ENCODE peak calls at places on chromosomes 1 and 21, in nine cellular contexts. R, V, K, S, N, F, H, X and U are unnamed samples.

GRCh38 chr21:30216041-30216723 is at the start of gene CLDN8:
- DNase-seq in R (no peak), V (no peak), K (no peak), S (no peak), N (no peak), F (peak; percentile 79), H (no peak), X (no peak), U (no peak)

GRCh38 chr1:116127848-116128540 is 16.8 kb downstream of the MAB21L3 start:
- DNase-seq in R (no peak), V (no peak), K (no peak), S (no peak), N (no peak), F (no peak), H (no peak), X (no peak), U (no peak)

GRCh38 chr1:14328687-14329086 is 269.8 kb upstream of the KAZN start:
- DNase-seq in R (no peak), V (no peak), K (no peak), S (no peak), N (no peak), F (peak; percentile 75), H (no peak), X (no peak), U (no peak)

GRCh38 chr1:243791586-243792267 is 58.3 kb downstream of the AKT3 start:
- DNase-seq in R (no peak), V (peak; percentile 58), K (no peak), S (no peak), N (no peak), F (no peak), H (no peak), X (peak; percentile 42), U (no peak)

GRCh38 chr1:901108-901859 is 22.4 kb upstream of the SAMD11 start:
- DNase-seq in R (no peak), V (no peak), K (no peak), S (no peak), N (no peak), F (no peak), H (no peak), X (peak; percentile 6), U (no peak)

GRCh38 chr1:75811211-75811981 is 14.7 kb downstream of the MSH4 start:
- DNase-seq in R (no peak), V (peak; percentile 16), K (peak; percentile 63), S (no peak), N (no peak), F (no peak), H (no peak), X (no peak), U (peak; percentile 5)

GRCh38 chr1:32361674-32362473 is 411 bp downstream of the FAM229A start:
- DNase-seq in R (peak; percentile 78), V (peak; percentile 42), K (no peak), S (no peak), N (peak; percentile 62), F (no peak), H (no peak), X (peak; percentile 71), U (no peak)

GRCh38 chr1:245771521-245772281 is 616.9 kb downstream of the KIF26B start:
- DNase-seq in R (no peak), V (peak; percentile 74), K (peak; percentile 91), S (peak; percentile 56), N (no peak), F (peak; percentile 13), H (peak; percentile 96), X (peak; percentile 36), U (peak; percentile 98)

GRCh38 chr1:111570781-111571181 is 48.8 kb upstream of the RAP1A start:
- DNase-seq in R (no peak), V (no peak), K (peak; percentile 35), S (no peak), N (no peak), F (peak; percentile 31), H (no peak), X (no peak), U (no peak)

GRCh38 chr1:234961468-234962339 is 166.9 kb downstream of the TOMM20 start:
- DNase-seq in R (no peak), V (peak; percentile 92), K (peak; percentile 96), S (peak; percentile 87), N (peak; percentile 49), F (peak; percentile 84), H (peak; percentile 77), X (peak; percentile 52), U (peak; percentile 88)

GRCh38 chr1:9861371-9861770 is 37.6 kb upstream of the CLSTN1 start:
- DNase-seq in R (no peak), V (no peak), K (no peak), S (no peak), N (no peak), F (no peak), H (no peak), X (no peak), U (no peak)

GRCh38 chr1:193462629-193463320 is 276.4 kb upstream of the B3GALT2 start:
- DNase-seq in R (no peak), V (peak; percentile 6), K (peak; percentile 21), S (no peak), N (no peak), F (no peak), H (no peak), X (no peak), U (no peak)

GRCh38 chr1:41504126-41505035 is 19.9 kb upstream of the EDN2 start:
- DNase-seq in R (no peak), V (peak; percentile 58), K (peak; percentile 68), S (peak; percentile 59), N (no peak), F (peak; percentile 61), H (no peak), X (peak; percentile 67), U (no peak)

GRCh38 chr1:26171084-26172072 is at the start of gene ZNF593OS:
- DNase-seq in R (no peak), V (no peak), K (no peak), S (no peak), N (no peak), F (no peak), H (no peak), X (no peak), U (no peak)

GRCh38 chr1:204623894-204624361 is 61.6 kb downstream of the LRRN2 start:
- DNase-seq in R (no peak), V (peak; percentile 29), K (no peak), S (no peak), N (no peak), F (peak; percentile 51), H (no peak), X (no peak), U (no peak)

GRCh38 chr1:110540891-110541685 is 22.1 kb upstream of the KCNA10 start:
- DNase-seq in R (no peak), V (no peak), K (no peak), S (no peak), N (no peak), F (no peak), H (no peak), X (no peak), U (no peak)

GRCh38 chr1:35371506-35371905 is 103.0 kb downstream of the ZMYM4 start:
- DNase-seq in R (no peak), V (peak; percentile 20), K (peak; percentile 56), S (no peak), N (no peak), F (no peak), H (no peak), X (no peak), U (no peak)
- H3K4me3 ChIP-seq in R (no peak overlapping the region), V (no peak overlapping the region), K (no peak overlapping the region), S (no peak overlapping the region), N (no peak overlapping the region), F (no peak overlapping the region), H (no peak overlapping the region), X (no peak overlapping the region), U (no peak overlapping the region)

GRCh38 chr1:39159224-39160036 is 45.1 kb upstream of the MACF1 start:
- DNase-seq in R (no peak), V (no peak), K (peak; percentile 48), S (no peak), N (no peak), F (peak; percentile 96), H (peak; percentile 63), X (no peak), U (no peak)
- H3K4me3 ChIP-seq in R (peak overlapping the region; percentile 47), V (no peak overlapping the region), K (peak overlapping the region; percentile 34), S (no peak overlapping the region), N (no peak overlapping the region), F (peak overlapping the region; percentile 61), H (no peak overlapping the region), X (no peak overlapping the region), U (peak overlapping the region; percentile 39)

DNA sequence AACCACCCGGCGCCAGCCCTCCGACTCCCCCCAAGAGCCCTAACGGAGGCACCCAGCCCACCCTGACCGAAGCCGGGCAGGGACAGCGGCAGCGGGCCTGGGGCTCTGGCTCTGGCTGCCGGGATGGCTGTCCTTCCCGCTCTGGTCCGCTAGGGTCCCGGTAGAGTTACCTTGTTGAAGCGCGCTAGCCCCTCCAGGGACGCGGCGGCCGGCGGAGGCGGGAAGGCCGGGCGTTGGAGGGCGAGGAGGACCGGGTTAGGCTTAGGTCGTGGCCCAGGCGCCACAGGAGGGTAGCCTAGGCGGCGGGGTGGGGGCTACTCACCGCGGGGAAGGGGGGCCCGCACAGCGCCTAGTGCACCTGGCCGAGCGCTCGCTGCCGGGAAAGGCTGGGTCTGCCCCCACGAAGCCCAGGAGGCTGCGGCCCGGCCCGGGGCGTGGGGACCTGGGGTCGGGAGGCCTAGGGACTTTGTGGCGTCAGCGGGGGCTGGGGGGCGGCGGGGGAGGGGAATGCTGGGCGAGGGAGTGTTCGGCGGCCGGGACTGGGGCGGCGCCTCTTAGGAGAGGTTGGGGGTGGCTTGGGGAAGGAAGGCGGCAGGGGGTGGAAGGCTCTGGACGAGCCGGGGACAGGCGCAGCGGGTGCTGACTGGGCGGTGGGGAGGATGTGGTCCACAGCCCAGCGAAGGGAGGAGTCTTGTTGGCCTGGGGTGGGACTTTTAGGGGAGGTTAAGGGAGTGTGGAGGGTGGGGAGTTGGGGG is at the start of gene TRIM17:
- DNase-seq in R (no peak), V (peak; percentile 50), K (no peak), S (no peak), N (no peak), F (no peak), H (no peak), X (no peak), U (no peak)
- H3K4me3 ChIP-seq in R (peak within 1 kb of the TSS; percentile 48), V (peak within 1 kb of the TSS; percentile 54), K (peak within 1 kb of the TSS; percentile 42), S (peak within 1 kb of the TSS; percentile 38), N (peak within 1 kb of the TSS; percentile 54), F (no peak within 1 kb of the TSS), H (peak within 1 kb of the TSS; percentile 50), X (peak within 1 kb of the TSS; percentile 45), U (peak within 1 kb of the TSS; percentile 45)

GRCh38 chr1:223886516-223886921 is 40.8 kb upstream of the TP53BP2 start:
- DNase-seq in R (no peak), V (no peak), K (no peak), S (no peak), N (no peak), F (peak; percentile 71), H (no peak), X (no peak), U (no peak)

GRCh38 chr1:223885614-223886013 is 39.9 kb upstream of the TP53BP2 start:
- DNase-seq in R (no peak), V (no peak), K (no peak), S (no peak), N (no peak), F (no peak), H (no peak), X (no peak), U (no peak)

DNA sequence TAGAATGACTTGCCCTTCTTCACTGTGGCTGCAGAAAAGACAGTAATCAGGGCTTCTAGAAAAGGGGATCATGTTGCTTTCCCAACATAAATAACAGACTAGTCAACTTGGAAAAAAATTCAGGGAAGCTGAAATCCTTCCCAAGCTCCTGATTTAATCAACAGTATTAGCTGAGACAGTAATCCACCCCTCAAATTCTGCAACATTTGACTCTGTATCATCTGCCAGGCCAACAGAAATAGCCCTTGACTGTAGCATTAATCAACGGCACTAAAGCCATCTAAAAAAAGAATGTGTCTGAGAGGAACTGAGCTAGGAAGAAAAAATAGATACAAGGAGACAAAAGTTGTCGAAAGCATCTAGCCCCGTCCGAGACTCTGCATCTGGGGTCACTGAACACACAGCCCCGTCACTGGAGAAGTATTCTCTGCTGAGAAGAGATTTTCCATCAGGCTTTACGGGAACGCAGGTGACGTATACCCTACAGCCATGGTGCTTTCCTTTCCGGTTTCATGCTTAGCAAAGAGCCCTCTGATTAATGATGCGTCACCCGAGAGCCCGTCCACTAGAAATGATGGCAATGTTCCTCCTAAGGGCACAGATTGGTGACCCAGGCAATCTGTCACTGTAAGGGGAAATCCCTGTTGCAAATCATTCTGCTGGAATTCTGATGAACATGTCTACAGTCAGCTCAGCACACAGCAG is 42.1 kb upstream of the TP53BP2 start:
- DNase-seq in R (no peak), V (peak; percentile 96), K (peak; percentile 99), S (peak; percentile 69), N (peak; percentile 32), F (peak; percentile 99), H (peak; percentile 84), X (peak; percentile 87), U (peak; percentile 96)
- H3K4me3 ChIP-seq in R (no peak overlapping the region), V (no peak overlapping the region), K (peak overlapping the region; percentile 20), S (no peak overlapping the region), N (peak overlapping the region; percentile 23), F (peak overlapping the region; percentile 46), H (no peak overlapping the region), X (peak overlapping the region; percentile 23), U (peak overlapping the region; percentile 27)